ENCODE peak calls at places on chromosome 5, in nine cellular contexts. Z, O, W, D, E, U, Y, P and Q are unnamed samples.

GRCh38 chr5:81397169-81397568 is 3.2 kb upstream of the ACOT12 start:
- DNase-seq in Z (no peak), O (no peak), W (no peak), D (no peak), E (no peak), U (peak), Y (no peak), P (peak), Q (no peak)

GRCh38 chr5:176677209-176677931 is 30.1 kb downstream of the TSPAN17 start:
- DNase-seq in Z (no peak), O (no peak), W (no peak), D (no peak), E (no peak), U (no peak), Y (no peak), P (no peak), Q (no peak)

GRCh38 chr5:8843766-8844165 is 702.1 kb downstream of the SEMA5A start:
- DNase-seq in Z (no peak), O (no peak), W (no peak), D (no peak), E (no peak), U (peak), Y (no peak), P (peak), Q (no peak)

GRCh38 chr5:124395287-124395686 is 351.2 kb downstream of the ZNF608 start:
- DNase-seq in Z (no peak), O (peak), W (no peak), D (no peak), E (no peak), U (no peak), Y (no peak), P (no peak), Q (no peak)

GRCh38 chr5:88695232-88695631 is 187.8 kb downstream of the MEF2C start:
- DNase-seq in Z (no peak), O (no peak), W (no peak), D (no peak), E (no peak), U (no peak), Y (no peak), P (no peak), Q (no peak)

GRCh38 chr5:143890475-143890874 is 78.5 kb downstream of the HMHB1 start:
- DNase-seq in Z (no peak), O (no peak), W (no peak), D (no peak), E (no peak), U (peak), Y (no peak), P (no peak), Q (no peak)

GRCh38 chr5:79547429-79547822 is 33.5 kb upstream of the HOMER1 start:
- DNase-seq in Z (no peak), O (no peak), W (no peak), D (no peak), E (peak), U (peak), Y (peak), P (no peak), Q (no peak)

GRCh38 chr5:172235132-172235780 is 41.3 kb downstream of the EFCAB9 start:
- DNase-seq in Z (no peak), O (no peak), W (peak), D (no peak), E (peak), U (no peak), Y (no peak), P (peak), Q (no peak)

GRCh38 chr5:6194906-6195612 is 183.3 kb downstream of the MED10 start:
- DNase-seq in Z (no peak), O (no peak), W (no peak), D (no peak), E (no peak), U (no peak), Y (no peak), P (no peak), Q (no peak)

GRCh38 chr5:103260951-103261350 is 2.4 kb downstream of the MACIR start:
- DNase-seq in Z (no peak), O (no peak), W (peak), D (no peak), E (no peak), U (no peak), Y (no peak), P (no peak), Q (no peak)

GRCh38 chr5:83377131-83377865 is 94.2 kb upstream of the VCAN start:
- DNase-seq in Z (no peak), O (no peak), W (no peak), D (no peak), E (no peak), U (no peak), Y (peak), P (peak), Q (no peak)

GRCh38 chr5:111584651-111585050 is 72.3 kb upstream of the STARD4 start:
- DNase-seq in Z (peak), O (no peak), W (no peak), D (peak), E (no peak), U (no peak), Y (peak), P (peak), Q (no peak)

GRCh38 chr5:24477958-24478357 is 166.8 kb downstream of the CDH10 start:
- DNase-seq in Z (no peak), O (no peak), W (no peak), D (no peak), E (no peak), U (no peak), Y (no peak), P (no peak), Q (no peak)

GRCh38 chr5:56460681-56461191 is 227.6 kb upstream of the ANKRD55 start:
- DNase-seq in Z (no peak), O (no peak), W (no peak), D (no peak), E (no peak), U (peak), Y (no peak), P (peak), Q (no peak)

GRCh38 chr5:34522599-34523381 is 133.3 kb upstream of the RAI14 start:
- DNase-seq in Z (peak), O (peak), W (peak), D (peak), E (peak), U (peak), Y (peak), P (peak), Q (peak)

GRCh38 chr5:59810041-59810440 is 83.5 kb downstream of the PDE4D start:
- DNase-seq in Z (peak), O (peak), W (peak), D (no peak), E (peak), U (peak), Y (peak), P (peak), Q (peak)

GRCh38 chr5:143442398-143442797 is 38.9 kb upstream of the NR3C1 start:
- DNase-seq in Z (no peak), O (no peak), W (no peak), D (no peak), E (no peak), U (no peak), Y (no peak), P (peak), Q (no peak)

GRCh38 chr5:66891184-66891925 is 295.2 kb downstream of the MAST4 start:
- DNase-seq in Z (no peak), O (no peak), W (no peak), D (peak), E (no peak), U (peak), Y (peak), P (peak), Q (no peak)

GRCh38 chr5:107671742-107672211 is 1.0 kb upstream of the EFNA5 start:
- DNase-seq in Z (no peak), O (peak), W (no peak), D (peak), E (peak), U (no peak), Y (peak), P (peak), Q (no peak)

GRCh38 chr5:77143998-77144836 is 57.1 kb upstream of the ZBED3 start:
- DNase-seq in Z (peak), O (peak), W (peak), D (no peak), E (peak), U (peak), Y (peak), P (peak), Q (peak)

GRCh38 chr5:125477586-125477975 is 731.1 kb upstream of the ZNF608 start:
- DNase-seq in Z (no peak), O (no peak), W (no peak), D (no peak), E (no peak), U (no peak), Y (no peak), P (no peak), Q (no peak)

GRCh38 chr5:125228358-125228757 is 481.9 kb upstream of the ZNF608 start:
- DNase-seq in Z (no peak), O (no peak), W (no peak), D (no peak), E (no peak), U (no peak), Y (no peak), P (no peak), Q (no peak)

GRCh38 chr5:173839117-173839713 is 48.9 kb upstream of the CPEB4 start:
- DNase-seq in Z (no peak), O (no peak), W (no peak), D (no peak), E (no peak), U (no peak), Y (no peak), P (no peak), Q (no peak)

GRCh38 chr5:168286386-168286785 is 5.1 kb upstream of the WWC1 start:
- DNase-seq in Z (no peak), O (no peak), W (peak), D (no peak), E (no peak), U (peak), Y (no peak), P (no peak), Q (no peak)

GRCh38 chr5:43482490-43483064 is 1.1 kb downstream of the TMEM267 start:
- DNase-seq in Z (peak), O (no peak), W (no peak), D (no peak), E (no peak), U (no peak), Y (peak), P (peak), Q (no peak)

GRCh38 chr5:99019254-99019653 is 90.4 kb upstream of the CHD1 start:
- DNase-seq in Z (no peak), O (no peak), W (no peak), D (no peak), E (no peak), U (no peak), Y (no peak), P (no peak), Q (no peak)

GRCh38 chr5:132203464-132203818 is 24.2 kb downstream of the P4HA2 start:
- DNase-seq in Z (no peak), O (no peak), W (no peak), D (no peak), E (no peak), U (no peak), Y (no peak), P (no peak), Q (peak)

GRCh38 chr5:7897014-7897600 is 28.2 kb downstream of the MTRR start:
- DNase-seq in Z (peak), O (peak), W (peak), D (no peak), E (peak), U (no peak), Y (peak), P (peak), Q (no peak)

GRCh38 chr5:1538741-1539392 is 15.1 kb upstream of the LPCAT1 start:
- DNase-seq in Z (no peak), O (no peak), W (no peak), D (no peak), E (no peak), U (no peak), Y (no peak), P (no peak), Q (peak)

GRCh38 chr5:92991681-92992472 is 589.1 kb downstream of the NR2F1-AS1 start:
- DNase-seq in Z (no peak), O (no peak), W (no peak), D (no peak), E (no peak), U (no peak), Y (peak), P (peak), Q (no peak)

GRCh38 chr5:163460562-163461176 is at the start of gene HMMR:
- DNase-seq in Z (no peak), O (no peak), W (peak), D (no peak), E (no peak), U (peak), Y (peak), P (peak), Q (no peak)

GRCh38 chr5:110366716-110367115 is 359.8 kb downstream of the TMEM232 start:
- DNase-seq in Z (no peak), O (no peak), W (no peak), D (no peak), E (no peak), U (no peak), Y (no peak), P (no peak), Q (no peak)

GRCh38 chr5:77629553-77630245 is 8.8 kb downstream of the OTP start:
- DNase-seq in Z (peak), O (no peak), W (peak), D (no peak), E (no peak), U (no peak), Y (no peak), P (no peak), Q (no peak)

GRCh38 chr5:81269751-81270686 is 31.4 kb upstream of the ZCCHC9 start:
- DNase-seq in Z (no peak), O (no peak), W (no peak), D (no peak), E (no peak), U (no peak), Y (peak), P (no peak), Q (no peak)

GRCh38 chr5:141973871-141974595 is 5.1 kb downstream of the RNF14 start:
- DNase-seq in Z (no peak), O (no peak), W (no peak), D (no peak), E (no peak), U (no peak), Y (peak), P (peak), Q (no peak)

GRCh38 chr5:39906146-39906545 is 481.4 kb upstream of the DAB2 start:
- DNase-seq in Z (no peak), O (no peak), W (no peak), D (no peak), E (no peak), U (no peak), Y (peak), P (peak), Q (no peak)

GRCh38 chr5:171442287-171443042 is 23.0 kb downstream of the FGF18 start:
- DNase-seq in Z (no peak), O (no peak), W (peak), D (no peak), E (no peak), U (peak), Y (no peak), P (peak), Q (no peak)

GRCh38 chr5:149948988-149949387 is 4.4 kb upstream of the PDE6A start:
- DNase-seq in Z (no peak), O (no peak), W (no peak), D (no peak), E (no peak), U (no peak), Y (no peak), P (no peak), Q (no peak)

GRCh38 chr5:149954798-149955197 is 5.8 kb upstream of the SLC26A2 start:
- DNase-seq in Z (no peak), O (no peak), W (no peak), D (no peak), E (no peak), U (no peak), Y (no peak), P (no peak), Q (no peak)

GRCh38 chr5:149956685-149957084 is 3.9 kb upstream of the SLC26A2 start:
- DNase-seq in Z (no peak), O (no peak), W (no peak), D (no peak), E (no peak), U (no peak), Y (peak), P (no peak), Q (no peak)

GRCh38 chr5:149946118-149946517 is 1.5 kb upstream of the PDE6A start:
- DNase-seq in Z (no peak), O (no peak), W (no peak), D (no peak), E (no peak), U (no peak), Y (no peak), P (no peak), Q (no peak)

GRCh38 chr5:149951138-149951749 is 6.7 kb upstream of the PDE6A start:
- DNase-seq in Z (no peak), O (no peak), W (peak), D (no peak), E (no peak), U (no peak), Y (no peak), P (no peak), Q (no peak)
- TF ChIP-seq CTCF in Z (no peak), O (no peak), W (peak), D (no peak), E (no peak), U (no peak), Y (peak), P (no peak), Q (no peak)

GRCh38 chr5:178590141-178590923 is at the start of gene COL23A1:
- DNase-seq in Z (peak), O (peak), W (peak), D (peak), E (no peak), U (peak), Y (peak), P (peak), Q (no peak)
- TF ChIP-seq CTCF in Z (peak), O (peak), W (peak), D (peak), E (no peak), U (peak), Y (peak), P (peak), Q (peak)

GRCh38 chr5:140796718-140797095 is 2.1 kb downstream of the PCDHA2 start:
- DNase-seq in Z (no peak), O (no peak), W (no peak), D (no peak), E (no peak), U (no peak), Y (no peak), P (no peak), Q (no peak)

GRCh38 chr5:140800816-140801493 is at the start of gene PCDHA3:
- DNase-seq in Z (peak), O (no peak), W (no peak), D (no peak), E (no peak), U (no peak), Y (no peak), P (peak), Q (no peak)

GRCh38 chr5:140806834-140807775 is at the start of gene PCDHA4:
- DNase-seq in Z (peak), O (peak), W (no peak), D (no peak), E (peak), U (peak), Y (peak), P (peak), Q (peak)

GRCh38 chr5:140802781-140803271 is 2.0 kb downstream of the PCDHA3 start:
- DNase-seq in Z (no peak), O (no peak), W (no peak), D (no peak), E (no peak), U (no peak), Y (no peak), P (no peak), Q (peak)

GRCh38 chr5:140801494-140801841 is 611 bp downstream of the PCDHA3 start:
- DNase-seq in Z (no peak), O (no peak), W (no peak), D (no peak), E (no peak), U (no peak), Y (no peak), P (no peak), Q (no peak)
- TF ChIP-seq CTCF in Z (no peak), O (peak), W (no peak), D (peak), E (no peak), U (no peak), Y (no peak), P (peak), Q (no peak)

DNA sequence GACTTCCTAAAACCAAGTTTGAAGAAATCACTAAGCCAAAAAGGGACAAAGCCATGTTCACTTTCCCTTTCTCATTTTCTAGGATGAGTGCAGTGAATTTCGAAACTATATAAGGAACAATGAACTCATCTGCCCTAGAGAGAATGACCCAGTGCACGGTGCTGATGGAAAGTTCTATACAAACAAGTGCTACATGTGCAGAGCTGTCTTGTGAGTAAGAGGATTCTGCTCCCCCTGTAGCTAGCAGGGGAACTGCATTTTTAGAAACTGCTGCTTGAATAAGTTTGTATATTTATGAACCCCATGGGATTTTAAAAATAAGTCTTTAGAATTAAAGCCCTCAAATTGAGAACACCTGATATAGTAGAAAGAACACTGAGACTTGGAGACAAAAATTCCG is 42.7 kb upstream of the SPINK14 start:
- DNase-seq in Z (no peak), O (no peak), W (peak), D (no peak), E (no peak), U (no peak), Y (peak), P (peak), Q (no peak)
- TF ChIP-seq CTCF in Z (no peak), O (peak), W (no peak), D (peak), E (peak), U (no peak), Y (peak), P (peak), Q (peak)

GRCh38 chr5:178130576-178131445 is at the start of gene RMND5B:
- DNase-seq in Z (peak), O (peak), W (peak), D (no peak), E (peak), U (peak), Y (peak), P (peak), Q (peak)
- TF ChIP-seq CTCF in Z (no peak), O (no peak), W (no peak), D (no peak), E (no peak), U (no peak), Y (no peak), P (no peak), Q (no peak)

DNA sequence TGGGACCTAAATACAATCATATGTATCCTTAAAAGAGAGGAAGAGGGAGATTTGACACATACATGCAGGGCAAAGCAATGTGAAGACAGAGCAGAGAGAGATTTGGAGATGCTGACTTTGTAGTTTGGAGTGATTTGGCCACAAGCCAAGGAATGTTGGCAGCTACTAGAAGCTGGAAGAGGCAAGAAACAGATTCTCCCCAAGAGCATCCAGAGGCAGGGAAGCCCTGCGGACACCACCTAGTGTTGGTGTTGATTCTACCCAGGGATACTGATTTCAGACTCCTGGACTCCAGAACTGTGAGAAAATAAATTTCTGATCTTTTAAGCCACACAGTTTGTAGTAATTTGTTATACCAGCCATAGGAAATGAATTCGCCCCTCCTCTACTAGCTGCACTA is 64.9 kb upstream of the OSMR start:
- DNase-seq in Z (no peak), O (no peak), W (no peak), D (peak), E (peak), U (peak), Y (peak), P (peak), Q (no peak)
- TF ChIP-seq CTCF in Z (no peak), O (no peak), W (no peak), D (peak), E (no peak), U (no peak), Y (peak), P (peak), Q (peak)

GRCh38 chr5:27900761-27901160 is 862.4 kb upstream of the CDH9 start:
- DNase-seq in Z (no peak), O (no peak), W (no peak), D (no peak), E (no peak), U (no peak), Y (no peak), P (no peak), Q (no peak)
- TF ChIP-seq CTCF in Z (no peak), O (no peak), W (no peak), D (no peak), E (no peak), U (no peak), Y (no peak), P (no peak), Q (no peak)